ENCODE peak calls at places on chromosome 17, in nine cellular contexts. E is IMR-90, I is colonic mucosa, T is left ventricle myocardium inferior, S is bronchial epithelial cell, M is astrocyte of the cerebellum, B is breast epithelium, W is fibroblast of lung, P is GM12864. K is an unnamed sample.

GRCh38 chr17:66654764-66655163 is 180.2 kb upstream of the CACNG5 start:
- DNase-seq in S (peak), M (no peak), T (no peak), I (no peak), B (no peak), P (no peak), E (no peak), W (no peak), K (no peak)

GRCh38 chr17:3667366-3668278 is 756 bp downstream of the TAX1BP3 start:
- DNase-seq in E (peak), W (peak), B (peak), S (peak), T (peak), M (peak), I (peak), P (no peak), K (peak)

GRCh38 chr17:51673066-51673465 is 412.7 kb downstream of the UTP18 start:
- DNase-seq in I (no peak), B (no peak), T (no peak), S (peak), E (no peak), M (no peak), P (no peak), W (no peak), K (no peak)

GRCh38 chr17:45110676-45111611 is 21.4 kb downstream of the PLCD3 start:
- DNase-seq in M (no peak), S (no peak), I (no peak), B (no peak), E (no peak), T (peak), W (peak), P (no peak), K (peak)

GRCh38 chr17:50943575-50943933 is 77.4 kb upstream of the TOB1 start:
- DNase-seq in M (no peak), P (no peak), E (no peak), T (no peak), B (no peak), I (no peak), W (no peak), S (no peak), K (no peak)

GRCh38 chr17:70190959-70191805 is 21.9 kb downstream of the KCNJ2 start:
- DNase-seq in I (no peak), W (peak), M (no peak), B (no peak), S (peak), T (no peak), E (peak), P (no peak), K (no peak)

GRCh38 chr17:28598389-28598788 is 436 bp downstream of the SPAG5 start:
- DNase-seq in I (no peak), P (no peak), T (no peak), W (no peak), S (no peak), B (no peak), M (no peak), E (no peak), K (no peak)

GRCh38 chr17:27551701-27552466 is 79.1 kb upstream of the LGALS9 start:
- DNase-seq in P (no peak), M (no peak), T (no peak), I (peak), B (no peak), W (peak), S (peak), E (peak), K (no peak)

GRCh38 chr17:79031996-79032875 is 8.3 kb downstream of the C1QTNF1 start:
- DNase-seq in P (no peak), E (no peak), M (no peak), B (no peak), I (no peak), T (no peak), W (no peak), S (no peak), K (no peak)

GRCh38 chr17:11330871-11331270 is 89.9 kb downstream of the SHISA6 start:
- DNase-seq in W (peak), P (no peak), M (peak), E (peak), I (no peak), S (no peak), B (no peak), T (peak), K (no peak)

GRCh38 chr17:74962622-74963394 is 9.8 kb downstream of the HID1 start:
- DNase-seq in E (no peak), T (no peak), S (no peak), W (no peak), P (no peak), M (no peak), B (no peak), I (no peak), K (no peak)

GRCh38 chr17:48215583-48216139 is 108.1 kb downstream of the SNX11 start:
- DNase-seq in W (peak), P (no peak), I (peak), E (peak), S (peak), T (no peak), B (no peak), M (peak), K (no peak)

GRCh38 chr17:69710926-69711325 is 296.4 kb downstream of the MAP2K6 start:
- DNase-seq in T (no peak), M (no peak), E (peak), P (no peak), W (no peak), I (no peak), B (no peak), S (peak), K (no peak)

GRCh38 chr17:77376795-77377751 is 236.3 kb downstream of the SEC14L1 start:
- DNase-seq in E (peak), S (no peak), W (peak), I (no peak), M (no peak), P (no peak), T (peak), B (no peak), K (no peak)

GRCh38 chr17:29237476-29238132 is 9.1 kb upstream of the CRYBA1 start:
- DNase-seq in I (no peak), M (no peak), T (no peak), P (no peak), W (peak), S (peak), E (peak), B (no peak), K (no peak)

GRCh38 chr17:77859411-77859810 is 99.1 kb upstream of the TNRC6C start:
- DNase-seq in S (no peak), W (no peak), T (no peak), E (no peak), M (no peak), P (no peak), I (no peak), B (no peak), K (no peak)

GRCh38 chr17:17491031-17491471 is 5.1 kb downstream of the RASD1 start:
- DNase-seq in B (no peak), W (no peak), E (no peak), M (no peak), P (no peak), S (no peak), I (no peak), T (no peak), K (no peak)

GRCh38 chr17:64315032-64315490 is 52.0 kb upstream of the TEX2 start:
- DNase-seq in S (no peak), T (peak), P (no peak), M (no peak), E (no peak), B (peak), I (peak), W (no peak), K (no peak)

GRCh38 chr17:41537614-41537954 is 9.5 kb upstream of the KRT19 start:
- DNase-seq in B (peak), P (no peak), I (no peak), M (no peak), W (no peak), S (no peak), T (no peak), E (no peak), K (no peak)

GRCh38 chr17:742147-742793 is 9.8 kb downstream of the GEMIN4 start:
- DNase-seq in P (no peak), M (no peak), E (no peak), S (no peak), I (no peak), B (no peak), T (no peak), W (no peak), K (no peak)

GRCh38 chr17:31561469-31562412 is 170.3 kb downstream of the RAB11FIP4 start:
- DNase-seq in E (peak), M (no peak), S (no peak), I (peak), B (no peak), T (no peak), P (no peak), W (peak), K (no peak)
- H3K4me3 ChIP-seq in E (peak), M (peak), S (no peak), I (no peak), B (peak), T (peak), P (no peak), W (peak), K (peak)

GRCh38 chr17:57874434-57875108 is 24.7 kb upstream of the MRPS23 start:
- DNase-seq in B (peak), W (peak), I (peak), M (peak), P (no peak), E (peak), S (peak), T (peak), K (peak)

GRCh38 chr17:57876023-57876865 is 26.4 kb upstream of the MRPS23 start:
- DNase-seq in B (no peak), P (no peak), I (no peak), T (no peak), W (peak), E (peak), M (no peak), S (peak), K (no peak)

GRCh38 chr17:57877803-57878202 is 28.0 kb upstream of the MRPS23 start:
- DNase-seq in I (no peak), E (no peak), B (no peak), P (no peak), T (no peak), M (no peak), S (no peak), W (peak), K (no peak)

GRCh38 chr17:57875109-57876022 is 25.5 kb upstream of the MRPS23 start:
- DNase-seq in I (no peak), P (no peak), W (peak), T (peak), B (peak), M (peak), S (peak), E (peak), K (peak)

DNA sequence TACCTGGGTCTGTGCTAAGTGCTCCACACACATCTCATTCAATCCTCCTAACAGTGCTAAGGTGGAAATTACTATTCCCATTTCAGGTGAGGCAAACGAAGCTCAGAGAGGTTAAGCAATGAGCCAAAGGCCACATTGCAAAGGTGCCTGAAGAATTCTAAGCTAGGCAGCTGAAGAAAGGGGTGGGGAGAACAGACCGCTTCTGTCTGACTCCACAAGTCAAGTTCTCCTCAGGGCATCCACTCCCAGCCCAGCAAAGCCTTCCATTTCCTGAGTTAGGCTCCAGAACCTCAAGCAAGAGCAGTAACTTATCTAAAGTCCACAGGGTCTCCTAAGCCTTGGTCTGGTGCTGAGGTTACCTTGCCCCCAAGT is 27.0 kb upstream of the MRPS23 start:
- DNase-seq in E (no peak), S (peak), B (no peak), W (no peak), M (no peak), P (no peak), I (no peak), T (no peak), K (no peak)
- H3K4me3 ChIP-seq in E (no peak), S (no peak), B (no peak), W (no peak), M (no peak), P (no peak), I (no peak), T (no peak), K (no peak)

GRCh38 chr17:81339502-81340296 is 44.6 kb upstream of the SLC38A10 start:
- DNase-seq in B (no peak), I (peak), M (no peak), P (no peak), W (no peak), S (no peak), T (no peak), E (no peak), K (no peak)

GRCh38 chr17:81342062-81342699 is 47.1 kb upstream of the SLC38A10 start:
- DNase-seq in M (no peak), E (no peak), T (no peak), I (no peak), S (no peak), P (no peak), W (peak), B (no peak), K (no peak)

GRCh38 chr17:81342700-81343070 is 47.6 kb upstream of the SLC38A10 start:
- DNase-seq in S (no peak), B (no peak), M (no peak), T (no peak), P (no peak), E (no peak), W (peak), I (no peak), K (no peak)

GRCh38 chr17:81340606-81341346 is 45.7 kb upstream of the SLC38A10 start:
- DNase-seq in I (no peak), M (no peak), B (no peak), T (no peak), W (peak), P (no peak), E (no peak), S (no peak), K (no peak)

DNA sequence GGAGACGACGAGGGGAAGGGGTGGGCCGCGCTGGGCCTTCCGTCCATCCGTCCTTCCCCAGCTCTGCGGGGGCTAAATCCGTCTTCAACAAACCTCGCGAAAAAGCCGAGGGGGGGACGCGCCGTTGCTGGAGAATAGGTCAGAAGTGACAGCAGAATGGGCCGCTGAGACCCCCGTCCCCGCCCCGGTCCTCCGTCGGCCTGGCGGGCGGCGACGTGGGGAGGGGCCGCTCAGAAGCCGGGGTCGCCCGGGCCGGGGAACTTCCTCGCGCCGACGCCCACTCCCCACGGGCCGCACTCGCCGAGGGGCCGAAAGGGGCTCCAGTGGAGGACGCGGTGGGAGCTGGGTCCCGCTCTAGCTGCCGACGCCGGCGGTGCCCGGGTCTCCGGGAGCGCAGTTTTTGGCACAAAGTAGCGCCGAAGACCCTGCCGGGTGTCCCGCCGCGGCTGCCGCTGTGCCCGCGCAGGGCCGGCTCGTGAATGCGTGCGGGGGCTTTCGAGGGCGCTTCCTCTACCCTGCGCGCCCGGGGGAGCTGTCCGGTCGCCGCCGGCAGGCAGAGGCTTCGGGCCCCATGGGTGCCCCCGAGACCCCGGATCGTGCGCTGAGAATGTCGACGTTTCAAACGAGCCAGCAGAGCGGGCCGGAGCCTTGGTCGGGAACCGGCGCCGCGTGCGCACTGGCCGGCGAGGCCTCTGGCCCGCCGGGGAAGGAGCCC is 46.4 kb upstream of the SLC38A10 start:
- DNase-seq in S (no peak), E (no peak), W (peak), I (no peak), T (no peak), M (no peak), P (no peak), B (no peak), K (no peak)
- H3K4me3 ChIP-seq in S (peak), E (peak), W (peak), I (peak), T (peak), M (peak), P (no peak), B (peak), K (peak)

GRCh38 chr17:39952665-39953470 is 9.9 kb upstream of the GSDMA start:
- DNase-seq in E (peak), S (peak), W (peak), P (peak), T (peak), B (peak), M (peak), I (peak), K (peak)
- H3K4me3 ChIP-seq in E (peak), S (peak), W (peak), P (peak), T (peak), B (peak), M (peak), I (peak), K (peak)